ENCODE peak calls at places on chromosomes 2 and 18, in six cellular contexts. K, H, O, F, W and E are unnamed samples.

GRCh38 chr18:55552498-55553189 is 35.3 kb downstream of the TCF4 start:
- DNase-seq in H (no peak), O (no peak), F (no peak), K (no peak), W (no peak), E (no peak)

GRCh38 chr18:37254256-37254880 is 311.2 kb downstream of the CELF4 start:
- DNase-seq in K (no peak), W (no peak), H (no peak), O (peak), F (no peak), E (peak)

GRCh38 chr2:218448934-218449333 is 30.0 kb downstream of the VIL1 start:
- DNase-seq in K (no peak), F (no peak), W (no peak), H (no peak), O (no peak), E (no peak)

GRCh38 chr18:64219511-64219910 is 70.6 kb upstream of the LINC00305 start:
- DNase-seq in F (no peak), K (no peak), H (no peak), W (no peak), O (no peak), E (no peak)

GRCh38 chr18:67730884-67731283 is 214.4 kb upstream of the DSEL start:
- DNase-seq in H (no peak), K (no peak), O (no peak), F (no peak), W (no peak), E (no peak)

GRCh38 chr18:24104486-24104885 is 34.4 kb upstream of the CABYR start:
- DNase-seq in F (no peak), K (no peak), W (no peak), H (no peak), O (no peak), E (no peak)

GRCh38 chr2:170873035-170873692 is 55.9 kb upstream of the GORASP2 start:
- DNase-seq in W (peak), F (peak), O (peak), H (peak), K (peak), E (peak)

GRCh38 chr2:207165121-207166038 is at the start of gene KLF7:
- DNase-seq in K (peak), F (peak), W (peak), H (no peak), O (no peak), E (peak)

GRCh38 chr2:150485871-150486538 is 1.5 kb downstream of the RND3 start:
- DNase-seq in W (peak), F (peak), K (peak), H (peak), O (peak), E (peak)

GRCh38 chr2:74567862-74568261 is 13.3 kb downstream of the DOK1 start:
- DNase-seq in K (no peak), W (no peak), F (no peak), H (peak), O (no peak), E (no peak)

GRCh38 chr2:71798266-71799012 is 345.1 kb downstream of the DYSF start:
- DNase-seq in O (peak), F (peak), H (peak), K (peak), W (no peak), E (peak)

GRCh38 chr2:201779996-201780673 is 598 bp downstream of the ALS2 start:
- DNase-seq in F (peak), K (no peak), W (peak), O (no peak), H (no peak), E (peak)

GRCh38 chr2:129233751-129234406 is 745.6 kb upstream of the RAB6C start:
- DNase-seq in H (no peak), F (peak), K (no peak), O (peak), W (no peak), E (peak)

GRCh38 chr2:64018715-64019082 is 529 bp downstream of the VPS54 start:
- DNase-seq in F (peak), W (no peak), O (peak), H (no peak), K (no peak), E (peak)

GRCh38 chr2:12928197-12928596 is 211.5 kb downstream of the TRIB2 start:
- DNase-seq in W (no peak), F (no peak), H (peak), K (no peak), O (no peak), E (no peak)

GRCh38 chr2:241142593-241142992 is 6.7 kb downstream of the PASK start:
- DNase-seq in O (no peak), F (no peak), H (no peak), W (no peak), K (no peak), E (no peak)

GRCh38 chr2:108924444-108925251 is 64.4 kb downstream of the EDAR start:
- DNase-seq in F (no peak), O (no peak), K (no peak), H (no peak), W (no peak), E (no peak)

GRCh38 chr2:230950833-230951339 is 25.8 kb upstream of the GPR55 start:
- DNase-seq in H (no peak), O (no peak), K (no peak), F (no peak), W (no peak), E (no peak)

GRCh38 chr2:85853499-85854165 is 35.2 kb downstream of the ST3GAL5 start:
- DNase-seq in F (no peak), W (no peak), O (no peak), H (no peak), K (no peak), E (no peak)

GRCh38 chr2:176642074-176642473 is 372.8 kb downstream of the MTX2 start:
- DNase-seq in O (no peak), W (no peak), H (no peak), K (no peak), F (no peak), E (no peak)

GRCh38 chr2:191038741-191039140 is 24.8 kb upstream of the STAT1 start:
- DNase-seq in F (no peak), W (no peak), H (no peak), K (no peak), O (no peak), E (no peak)